ENCODE peak calls at places on chromosomes 5 and 9, in nine cellular contexts. S, T, L, M, X, H, W, J and G are unnamed samples.

GRCh38 chr5:14710313-14710994 is 45.9 kb downstream of the OTULIN start:
- DNase-seq in S (no peak), T (no peak), L (no peak), M (no peak), X (no peak), H (no peak), W (no peak), J (no peak), G (no peak)

GRCh38 chr5:96751203-96752169 is 56.3 kb downstream of the ERAP1 start:
- DNase-seq in S (no peak), T (no peak), L (no peak), M (no peak), X (no peak), H (no peak), W (no peak), J (no peak), G (peak)

GRCh38 chr9:93843396-93843795 is 111.8 kb downstream of the BARX1 start:
- DNase-seq in S (no peak), T (no peak), L (peak), M (no peak), X (no peak), H (no peak), W (no peak), J (no peak), G (no peak)

GRCh38 chr5:68656936-68657857 is 436.6 kb upstream of the SLC30A5 start:
- DNase-seq in S (no peak), T (no peak), L (peak), M (peak), X (no peak), H (no peak), W (peak), J (no peak), G (no peak)

GRCh38 chr9:93596399-93596798 is 20.0 kb downstream of the PHF2 start:
- DNase-seq in S (no peak), T (no peak), L (no peak), M (no peak), X (no peak), H (no peak), W (no peak), J (no peak), G (no peak)

GRCh38 chr5:163822548-163822947 is 317.1 kb downstream of the MAT2B start:
- DNase-seq in S (no peak), T (no peak), L (peak), M (no peak), X (no peak), H (no peak), W (no peak), J (no peak), G (no peak)

GRCh38 chr9:95182854-95183563 is 134.5 kb downstream of the FANCC start:
- DNase-seq in S (no peak), T (no peak), L (peak), M (no peak), X (no peak), H (peak), W (no peak), J (no peak), G (no peak)

GRCh38 chr5:111857067-111857466 is 100.1 kb upstream of the NREP start:
- DNase-seq in S (no peak), T (no peak), L (no peak), M (no peak), X (no peak), H (no peak), W (no peak), J (no peak), G (no peak)

GRCh38 chr5:74575741-74576538 is 64.6 kb downstream of the ENC1 start:
- DNase-seq in S (no peak), T (no peak), L (no peak), M (peak), X (no peak), H (no peak), W (peak), J (no peak), G (no peak)
- H3K27ac ChIP-seq in S (no peak), T (no peak), L (no peak), M (peak), X (no peak), H (no peak), W (peak), J (peak), G (no peak)

GRCh38 chr9:21686738-21687137 is 115.7 kb upstream of the MTAP start:
- DNase-seq in S (no peak), T (no peak), L (no peak), M (no peak), X (no peak), H (no peak), W (no peak), J (no peak), G (no peak)

GRCh38 chr9:21684231-21684630 is 118.2 kb upstream of the MTAP start:
- DNase-seq in S (no peak), T (no peak), L (no peak), M (no peak), X (no peak), H (no peak), W (no peak), J (no peak), G (no peak)

GRCh38 chr9:21687351-21687750 is 115.1 kb upstream of the MTAP start:
- DNase-seq in S (no peak), T (no peak), L (no peak), M (no peak), X (no peak), H (no peak), W (no peak), J (no peak), G (no peak)

GRCh38 chr9:21684831-21685362 is 117.5 kb upstream of the MTAP start:
- DNase-seq in S (no peak), T (no peak), L (peak), M (peak), X (no peak), H (no peak), W (peak), J (no peak), G (no peak)

GRCh38 chr9:21685502-21685901 is 116.9 kb upstream of the MTAP start:
- DNase-seq in S (no peak), T (no peak), L (peak), M (no peak), X (no peak), H (no peak), W (no peak), J (no peak), G (no peak)
- H3K27ac ChIP-seq in S (no peak), T (no peak), L (no peak), M (peak), X (no peak), H (no peak), W (peak), J (no peak), G (no peak)

GRCh38 chr9:68640421-68641089 is 64.5 kb upstream of the PIP5K1B start:
- DNase-seq in S (no peak), T (no peak), L (no peak), M (no peak), X (no peak), H (no peak), W (no peak), J (no peak), G (no peak)
- H3K27ac ChIP-seq in S (no peak), T (no peak), L (no peak), M (no peak), X (no peak), H (no peak), W (no peak), J (no peak), G (no peak)

GRCh38 chr5:61301820-61302563 is 30.1 kb upstream of the ZSWIM6 start:
- DNase-seq in S (peak), T (no peak), L (peak), M (peak), X (no peak), H (peak), W (peak), J (no peak), G (peak)

GRCh38 chr5:61306531-61307195 is 25.4 kb upstream of the ZSWIM6 start:
- DNase-seq in S (no peak), T (no peak), L (peak), M (no peak), X (no peak), H (no peak), W (peak), J (no peak), G (no peak)

GRCh38 chr5:61303348-61303747 is 28.7 kb upstream of the ZSWIM6 start:
- DNase-seq in S (no peak), T (no peak), L (no peak), M (no peak), X (no peak), H (no peak), W (no peak), J (no peak), G (no peak)

GRCh38 chr5:61307196-61307590 is 24.9 kb upstream of the ZSWIM6 start:
- DNase-seq in S (no peak), T (no peak), L (no peak), M (no peak), X (no peak), H (no peak), W (no peak), J (no peak), G (no peak)

GRCh38 chr5:61304611-61305369 is 27.3 kb upstream of the ZSWIM6 start:
- DNase-seq in S (no peak), T (no peak), L (peak), M (peak), X (no peak), H (no peak), W (peak), J (no peak), G (no peak)
- H3K27ac ChIP-seq in S (no peak), T (no peak), L (no peak), M (peak), X (no peak), H (no peak), W (peak), J (no peak), G (no peak)

GRCh38 chr5:142585451-142585850 is 100.4 kb downstream of the FGF1 start:
- DNase-seq in S (no peak), T (no peak), L (no peak), M (no peak), X (no peak), H (no peak), W (no peak), J (no peak), G (no peak)

GRCh38 chr5:142586552-142586951 is 99.3 kb downstream of the FGF1 start:
- DNase-seq in S (no peak), T (no peak), L (no peak), M (no peak), X (no peak), H (no peak), W (no peak), J (no peak), G (no peak)

GRCh38 chr5:142587354-142587965 is 98.4 kb downstream of the FGF1 start:
- DNase-seq in S (no peak), T (peak), L (peak), M (peak), X (no peak), H (peak), W (no peak), J (no peak), G (no peak)

GRCh38 chr5:142592365-142592764 is 93.5 kb downstream of the FGF1 start:
- DNase-seq in S (no peak), T (no peak), L (no peak), M (no peak), X (no peak), H (no peak), W (no peak), J (no peak), G (no peak)

DNA sequence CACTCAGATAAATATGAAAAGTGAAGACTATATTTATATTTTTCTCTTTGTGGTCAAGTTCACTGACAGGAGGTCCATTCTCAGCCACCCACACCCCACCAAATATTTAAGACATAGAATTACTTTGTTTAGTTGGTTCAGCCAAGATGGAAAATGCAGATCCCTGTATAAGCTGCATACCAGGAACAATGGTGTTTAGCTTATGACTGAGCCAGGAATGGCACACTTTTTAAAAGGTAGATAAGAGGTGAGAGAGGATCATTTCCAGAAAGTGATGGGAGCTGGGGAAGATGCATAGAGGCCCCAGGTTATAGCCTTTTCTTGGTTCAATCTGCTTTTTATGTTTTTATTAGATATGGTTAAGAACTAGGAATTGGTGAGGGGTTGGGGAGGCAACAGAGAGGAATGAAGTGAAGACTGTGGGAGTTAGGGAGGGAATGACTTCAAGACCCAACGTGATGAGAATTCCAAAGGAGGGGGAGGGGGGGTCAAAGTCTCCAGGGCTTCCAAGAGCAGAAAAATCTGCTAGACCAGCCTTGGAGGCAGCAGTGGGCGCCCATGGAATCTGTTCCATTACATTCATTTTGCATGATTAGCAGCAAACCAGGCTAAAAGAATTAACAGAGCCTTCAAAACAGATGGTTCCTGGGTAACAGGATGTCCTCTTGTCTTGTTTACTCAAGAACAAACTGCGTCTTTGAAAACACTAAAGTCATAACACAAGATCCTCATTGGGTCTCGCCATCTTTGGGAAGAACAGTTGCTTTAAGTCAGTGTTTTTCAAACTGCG is 95.2 kb downstream of the FGF1 start:
- DNase-seq in S (no peak), T (no peak), L (peak), M (no peak), X (no peak), H (no peak), W (no peak), J (no peak), G (peak)
- H3K27ac ChIP-seq in S (no peak), T (no peak), L (no peak), M (no peak), X (no peak), H (peak), W (no peak), J (no peak), G (no peak)